ENCODE peak calls at places on chromosome 20, in five cellular contexts. One of them, this sample, is unnamed.

GRCh38 chr20:14536738-14537137 is 199.3 kb upstream of the FLRT3 start:
- DNase-seq in RPMI7951: no peak
- DNase-seq in fibroblast of lung: no peak
- DNase-seq in H7: no peak
- DNase-seq in A549: no peak
- DNase-seq in this sample: no peak

GRCh38 chr20:36804425-36804824 is 30.9 kb upstream of the DSN1 start:
- DNase-seq in RPMI7951: no peak
- DNase-seq in fibroblast of lung: no peak
- DNase-seq in H7: no peak
- DNase-seq in A549: no peak
- DNase-seq in this sample: no peak

GRCh38 chr20:63318391-63319163 is 25.6 kb downstream of the COL20A1 start:
- DNase-seq in RPMI7951: no peak
- DNase-seq in fibroblast of lung: no peak
- DNase-seq in H7: no peak
- DNase-seq in A549: no peak
- DNase-seq in this sample: no peak

GRCh38 chr20:10922941-10923340 is 249.1 kb upstream of the JAG1 start:
- DNase-seq in RPMI7951: peak; percentile 94
- DNase-seq in fibroblast of lung: peak; percentile 96
- DNase-seq in H7: no peak
- DNase-seq in A549: no peak
- DNase-seq in this sample: no peak

GRCh38 chr20:53656653-53657288 is 63.1 kb upstream of the ZNF217 start:
- DNase-seq in RPMI7951: peak; percentile 47
- DNase-seq in fibroblast of lung: peak; percentile 81
- DNase-seq in H7: no peak
- DNase-seq in A549: no peak
- DNase-seq in this sample: no peak

GRCh38 chr20:44041001-44041400 is 126.3 kb downstream of the TOX2 start:
- DNase-seq in RPMI7951: no peak
- DNase-seq in fibroblast of lung: no peak
- DNase-seq in H7: peak; percentile 50
- DNase-seq in A549: no peak
- DNase-seq in this sample: no peak

GRCh38 chr20:36261389-36262105 is 25.3 kb downstream of the AAR2 start:
- DNase-seq in RPMI7951: no peak
- DNase-seq in fibroblast of lung: no peak
- DNase-seq in H7: no peak
- DNase-seq in A549: no peak
- DNase-seq in this sample: no peak

GRCh38 chr20:64138276-64138815 is 25.9 kb upstream of the MYT1 start:
- DNase-seq in RPMI7951: no peak
- DNase-seq in fibroblast of lung: no peak
- DNase-seq in H7: peak; percentile 19
- DNase-seq in A549: no peak
- DNase-seq in this sample: no peak

GRCh38 chr20:14865169-14865568 is 527.8 kb upstream of the FLRT3 start:
- DNase-seq in RPMI7951: no peak
- DNase-seq in fibroblast of lung: peak; percentile 14
- DNase-seq in H7: no peak
- DNase-seq in A549: no peak
- DNase-seq in this sample: no peak

GRCh38 chr20:30376767-30377658 is 880.5 kb upstream of the DEFB115 start:
- DNase-seq in RPMI7951: peak; percentile 90
- DNase-seq in fibroblast of lung: peak; percentile 59
- DNase-seq in H7: peak; percentile 82
- DNase-seq in A549: peak; percentile 67
- DNase-seq in this sample: peak; percentile 82

GRCh38 chr20:14142964-14143627 is 147.8 kb downstream of the MACROD2 start:
- DNase-seq in RPMI7951: no peak
- DNase-seq in fibroblast of lung: peak; percentile 73
- DNase-seq in H7: no peak
- DNase-seq in A549: no peak
- DNase-seq in this sample: no peak

GRCh38 chr20:41978875-41979274 is 360.7 kb upstream of the CHD6 start:
- DNase-seq in RPMI7951: no peak
- DNase-seq in fibroblast of lung: no peak
- DNase-seq in H7: no peak
- DNase-seq in A549: no peak
- DNase-seq in this sample: no peak

GRCh38 chr20:19718880-19719279 is 39.2 kb upstream of the RIN2 start:
- DNase-seq in RPMI7951: no peak
- DNase-seq in fibroblast of lung: no peak
- DNase-seq in H7: no peak
- DNase-seq in A549: no peak
- DNase-seq in this sample: no peak

This sample was measured in K562.